ENCODE peak calls at places on chromosomes 12 and 14, in six cellular contexts. E, C, X, S, I and N are unnamed samples.

GRCh38 chr14:50607181-50607580 is 47.2 kb downstream of the ATL1 start:
- DNase-seq in I (no peak), S (no peak), C (no peak), X (no peak), E (no peak), N (no peak)

GRCh38 chr12:47078733-47079364 is 572 bp upstream of the PCED1B start:
- DNase-seq in C (no peak), E (no peak), X (peak), I (no peak), S (no peak), N (no peak)

GRCh38 chr14:99822166-99822527 is 28.9 kb downstream of the EML1 start:
- DNase-seq in S (no peak), C (no peak), X (no peak), I (no peak), E (no peak), N (no peak)

GRCh38 chr14:74333909-74334308 is 14.4 kb upstream of the VRTN start:
- DNase-seq in S (peak), C (no peak), I (no peak), X (peak), E (no peak), N (no peak)

GRCh38 chr12:25694072-25694471 is 141.0 kb upstream of the LMNTD1 start:
- DNase-seq in C (no peak), I (peak), X (peak), S (no peak), E (no peak), N (no peak)

GRCh38 chr14:95516554-95517209 is at the start of gene SYNE3:
- DNase-seq in C (peak), I (peak), E (peak), X (no peak), S (no peak), N (no peak)

GRCh38 chr12:78917513-78917912 is 52.9 kb downstream of the SYT1 start:
- DNase-seq in I (no peak), S (no peak), C (no peak), X (no peak), E (no peak), N (no peak)

GRCh38 chr12:79409562-79409961 is 281.2 kb downstream of the PAWR start:
- DNase-seq in C (no peak), I (no peak), S (peak), X (peak), E (no peak), N (no peak)

GRCh38 chr12:75862692-75863471 is 168.7 kb downstream of the PHLDA1 start:
- DNase-seq in S (no peak), X (peak), C (no peak), I (no peak), E (no peak), N (peak)

GRCh38 chr14:89384023-89384422 is 33.0 kb downstream of the FOXN3 start:
- DNase-seq in E (peak), X (no peak), C (no peak), S (no peak), I (no peak), N (no peak)

GRCh38 chr12:104689630-104690029 is 232.9 kb downstream of the CHST11 start:
- DNase-seq in S (no peak), X (no peak), E (no peak), C (no peak), I (no peak), N (no peak)

GRCh38 chr12:39441963-39442894 is 691 bp downstream of the KIF21A start:
- DNase-seq in E (peak), C (peak), I (peak), X (peak), S (no peak), N (no peak)

GRCh38 chr12:70849265-70849960 is 71.1 kb downstream of the PTPRR start:
- DNase-seq in S (peak), X (peak), C (no peak), I (no peak), E (no peak), N (no peak)

GRCh38 chr12:132400011-132400641 is 70.7 kb upstream of the GALNT9 start:
- DNase-seq in X (no peak), E (no peak), S (no peak), C (no peak), I (no peak), N (no peak)

GRCh38 chr12:53568428-53569173 is 57.6 kb downstream of the ATF7 start:
- DNase-seq in S (no peak), C (no peak), I (no peak), X (no peak), E (no peak), N (no peak)

GRCh38 chr14:33682746-33683145 is 268.1 kb downstream of the EGLN3 start:
- DNase-seq in I (peak), S (no peak), E (no peak), C (no peak), X (peak), N (no peak)

GRCh38 chr12:104772336-104772735 is 185.8 kb downstream of the SLC41A2 start:
- DNase-seq in X (no peak), S (no peak), E (no peak), I (no peak), C (no peak), N (no peak)

GRCh38 chr12:124573839-124574786 is 6.7 kb upstream of the NCOR2 start:
- DNase-seq in C (no peak), S (no peak), I (no peak), X (no peak), E (no peak), N (no peak)

GRCh38 chr12:93783827-93784226 is 106.7 kb downstream of the CRADD start:
- DNase-seq in S (no peak), C (no peak), I (no peak), X (no peak), E (no peak), N (no peak)

GRCh38 chr12:25730489-25731349 is 177.6 kb upstream of the LMNTD1 start:
- DNase-seq in C (no peak), X (peak), E (no peak), S (no peak), I (no peak), N (no peak)

GRCh38 chr12:123150273-123150803 is 552 bp downstream of the PITPNM2 start:
- DNase-seq in C (no peak), X (no peak), I (no peak), S (no peak), E (peak), N (no peak)

GRCh38 chr14:69318241-69318640 is 58.3 kb downstream of the GALNT16 start:
- DNase-seq in S (no peak), E (no peak), I (no peak), C (no peak), X (no peak), N (no peak)

GRCh38 chr12:15208871-15209656 is 12.2 kb downstream of the RERG start:
- DNase-seq in X (no peak), E (no peak), C (no peak), I (no peak), S (no peak), N (no peak)

GRCh38 chr12:123465084-123465483 is 7.1 kb downstream of the SNRNP35 start:
- DNase-seq in S (no peak), E (no peak), X (no peak), C (no peak), I (no peak), N (no peak)

GRCh38 chr12:124695861-124696260 is 128.4 kb upstream of the NCOR2 start:
- DNase-seq in S (no peak), I (no peak), C (no peak), E (no peak), X (peak), N (no peak)

GRCh38 chr12:104506691-104507401 is 50.1 kb downstream of the CHST11 start:
- DNase-seq in I (no peak), C (no peak), E (no peak), S (no peak), X (no peak), N (no peak)

GRCh38 chr12:3725267-3726115 is 27.4 kb downstream of the CRACR2A start:
- DNase-seq in X (no peak), C (no peak), E (no peak), I (no peak), S (no peak), N (no peak)

GRCh38 chr14:100155881-100156645 is 3.4 kb downstream of the DEGS2 start:
- DNase-seq in S (no peak), X (no peak), I (no peak), C (no peak), E (no peak), N (no peak)

GRCh38 chr12:49061157-49061650 is 610 bp upstream of the KMT2D start:
- DNase-seq in S (no peak), E (no peak), C (no peak), I (no peak), X (no peak), N (no peak)